ENCODE peak calls at places on chromosomes 3 and 15, in nine cellular contexts. Q is GM12878, A is A549, S is HepG2, V is GM23338, E is K562, T is Panc1, F is HCT116, R is SK-N-SH. G is an unnamed sample.
A peak's percentile ranks its signal among the peaks of the same experiment; 100 is the strongest.

GRCh38 chr3:30003741-30004140 is 602.7 kb upstream of the TGFBR2 start:
- DNase-seq in Q (no peak), A (no peak), S (no peak), V (no peak), E (no peak), T (no peak), F (no peak), R (no peak), G (no peak)

GRCh38 chr15:78207641-78208340 is 26.6 kb downstream of the ACSBG1 start:
- DNase-seq in Q (no peak), A (no peak), S (no peak), V (no peak), E (no peak), T (no peak), F (no peak), R (no peak), G (no peak)

GRCh38 chr15:33279613-33280205 is 31.1 kb upstream of the RYR3 start:
- DNase-seq in Q (no peak), A (peak; percentile 63), S (no peak), V (peak; percentile 4), E (no peak), T (no peak), F (no peak), R (no peak), G (no peak)

GRCh38 chr3:13483286-13483685 is 3.2 kb downstream of the HDAC11 start:
- DNase-seq in Q (no peak), A (no peak), S (no peak), V (no peak), E (peak; percentile 23), T (no peak), F (no peak), R (no peak), G (no peak)

GRCh38 chr3:101695779-101696372 is 9.4 kb upstream of the RPL24 start:
- DNase-seq in Q (no peak), A (peak; percentile 72), S (peak; percentile 67), V (peak; percentile 91), E (no peak), T (no peak), F (peak; percentile 61), R (peak; percentile 33), G (peak; percentile 51)

GRCh38 chr3:128402998-128403397 is 63.7 kb downstream of the DNAJB8 start:
- DNase-seq in Q (no peak), A (no peak), S (no peak), V (no peak), E (no peak), T (no peak), F (no peak), R (no peak), G (no peak)

GRCh38 chr15:91049378-91050127 is 27.2 kb upstream of the VPS33B start:
- DNase-seq in Q (peak; percentile 12), A (peak; percentile 81), S (peak; percentile 70), V (peak; percentile 72), E (peak; percentile 63), T (peak; percentile 68), F (peak; percentile 73), R (peak; percentile 64), G (peak; percentile 77)

GRCh38 chr3:41688595-41689380 is 273.1 kb downstream of the ULK4 start:
- DNase-seq in Q (no peak), A (peak; percentile 45), S (peak; percentile 31), V (no peak), E (no peak), T (no peak), F (no peak), R (no peak), G (no peak)

GRCh38 chr15:32855942-32856341 is 138.1 kb downstream of the GREM1 start:
- DNase-seq in Q (no peak), A (peak; percentile 93), S (peak; percentile 81), V (peak; percentile 44), E (no peak), T (no peak), F (peak; percentile 45), R (no peak), G (no peak)

GRCh38 chr15:68982002-68982401 is 32.5 kb upstream of the NOX5 start:
- DNase-seq in Q (no peak), A (no peak), S (no peak), V (no peak), E (no peak), T (no peak), F (no peak), R (no peak), G (no peak)
- TF ChIP-seq REST in Q (no peak), A (no peak), S (no peak), V (no peak), E (no peak), T (no peak), F (no peak), R (no peak), G (no peak)

GRCh38 chr3:119146578-119147375 is 812 bp downstream of the TEX55 start:
- DNase-seq in Q (no peak), A (no peak), S (no peak), V (no peak), E (no peak), T (no peak), F (no peak), R (no peak), G (no peak)

GRCh38 chr3:119147494-119147893 is 1.5 kb downstream of the TEX55 start:
- DNase-seq in Q (no peak), A (no peak), S (no peak), V (no peak), E (no peak), T (no peak), F (no peak), R (no peak), G (no peak)

GRCh38 chr3:119148493-119149180 is 2.7 kb downstream of the TEX55 start:
- DNase-seq in Q (no peak), A (peak; percentile 61), S (no peak), V (no peak), E (no peak), T (no peak), F (no peak), R (no peak), G (no peak)

GRCh38 chr3:119145128-119145499 is 851 bp upstream of the TEX55 start:
- DNase-seq in Q (no peak), A (no peak), S (no peak), V (no peak), E (no peak), T (no peak), F (no peak), R (no peak), G (no peak)

DNA sequence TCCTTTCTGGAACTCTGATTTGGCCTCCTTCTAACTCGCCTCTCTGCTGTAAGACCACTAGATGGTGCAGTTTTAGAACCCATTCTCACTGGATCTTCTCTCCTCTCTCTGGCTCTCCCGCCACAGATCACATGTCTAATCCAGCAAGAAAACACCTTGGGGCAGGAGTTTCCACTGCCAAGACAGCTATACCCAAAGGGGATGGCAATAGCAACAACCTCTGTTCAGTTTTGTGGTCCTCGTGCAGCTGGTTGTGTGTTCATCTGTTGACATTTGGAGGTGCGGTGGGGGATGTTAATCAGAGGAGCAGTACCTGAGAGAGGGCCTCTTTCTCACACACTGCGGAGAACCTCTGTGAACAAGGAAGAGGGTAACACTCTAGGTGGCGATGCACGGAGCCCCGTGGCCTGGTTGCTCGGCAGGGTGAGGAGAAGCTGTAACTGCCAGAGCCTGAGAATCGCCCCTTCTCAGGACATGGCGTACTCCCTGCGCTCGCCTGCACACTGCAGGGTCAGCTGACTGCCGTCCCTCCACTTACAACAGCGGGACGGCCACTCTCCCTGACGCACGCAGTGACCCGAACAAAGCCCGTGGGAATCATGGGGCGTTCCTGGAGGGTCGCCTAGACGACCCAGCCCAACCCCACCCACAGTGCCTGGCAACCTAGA is at the start of gene TEX55:
- DNase-seq in Q (no peak), A (peak; percentile 77), S (peak; percentile 30), V (peak; percentile 83), E (peak; percentile 36), T (no peak), F (peak; percentile 10), R (peak; percentile 69), G (peak; percentile 3)
- TF ChIP-seq REST in Q (no peak), A (no peak), S (no peak), V (no peak), E (no peak), T (no peak), F (no peak), R (no peak), G (no peak)

GRCh38 chr15:40456738-40457137 is 14.0 kb upstream of the CHST14 start:
- DNase-seq in Q (no peak), A (no peak), S (no peak), V (no peak), E (no peak), T (no peak), F (no peak), R (no peak), G (no peak)

GRCh38 chr15:40458495-40459371 is 12.1 kb upstream of the CHST14 start:
- DNase-seq in Q (no peak), A (no peak), S (no peak), V (no peak), E (no peak), T (no peak), F (no peak), R (no peak), G (no peak)

GRCh38 chr15:40459391-40460015 is 11.3 kb upstream of the CHST14 start:
- DNase-seq in Q (no peak), A (no peak), S (no peak), V (no peak), E (no peak), T (no peak), F (no peak), R (no peak), G (no peak)

GRCh38 chr15:40454904-40455391 is 14.2 kb downstream of the BAHD1 start:
- DNase-seq in Q (no peak), A (no peak), S (no peak), V (no peak), E (peak; percentile 35), T (no peak), F (no peak), R (no peak), G (no peak)

DNA sequence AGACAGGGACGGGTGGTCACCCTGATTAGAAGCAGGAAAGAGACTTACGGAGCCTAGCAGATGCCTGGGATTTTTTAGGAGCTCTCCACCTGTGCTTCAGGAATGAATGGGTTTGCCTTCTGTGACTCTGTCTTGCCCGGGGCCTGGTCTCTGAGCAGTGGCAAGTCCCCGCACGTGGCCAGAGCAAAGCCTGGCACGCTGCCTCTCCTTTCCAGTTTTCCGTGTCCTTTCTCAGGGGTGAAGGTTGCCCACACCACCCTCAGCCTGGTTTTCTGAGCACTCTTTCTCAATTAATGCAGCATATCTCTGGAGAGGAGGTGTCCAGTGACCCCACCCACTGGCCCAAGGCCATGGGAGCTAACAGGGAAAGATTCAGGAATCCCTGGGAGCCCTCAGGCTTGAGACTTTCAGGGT is 14.5 kb upstream of the CHST14 start:
- DNase-seq in Q (no peak), A (no peak), S (no peak), V (no peak), E (no peak), T (no peak), F (no peak), R (no peak), G (no peak)
- TF ChIP-seq REST in Q (no peak), A (no peak), S (no peak), V (no peak), E (no peak), T (no peak), F (no peak), R (no peak), G (no peak)

DNA sequence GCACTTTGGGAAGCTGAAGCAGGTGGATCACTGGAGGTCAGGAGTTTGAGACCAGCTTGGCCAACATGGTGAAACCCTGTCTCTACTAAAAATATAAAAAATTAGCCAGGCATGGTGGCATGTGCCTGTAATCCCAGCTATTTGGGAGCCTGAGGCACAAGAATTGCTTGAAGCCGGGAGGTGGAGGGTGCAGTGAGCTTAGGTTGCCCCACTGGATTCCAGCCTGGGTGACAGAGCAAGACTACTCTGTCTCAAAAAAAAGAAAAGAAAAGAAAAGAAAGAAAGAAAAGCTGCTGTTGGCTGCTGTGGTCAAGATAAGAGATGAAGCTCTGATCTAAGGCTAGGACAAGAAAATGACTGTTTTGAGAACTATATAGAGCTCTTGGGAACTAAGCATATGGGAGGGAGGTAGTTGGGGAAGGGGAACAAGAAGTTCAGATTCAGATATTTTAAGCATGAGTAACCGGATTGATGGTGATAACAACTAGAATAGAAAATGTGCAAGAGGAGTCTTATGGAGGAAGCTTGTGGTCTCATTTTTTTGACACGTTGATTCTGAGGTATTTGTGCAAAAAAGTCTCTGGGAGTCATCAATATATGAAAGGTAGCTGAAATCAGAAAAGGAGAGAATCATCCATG is 25.7 kb downstream of the DNAH12 start:
- DNase-seq in Q (no peak), A (no peak), S (no peak), V (no peak), E (no peak), T (no peak), F (peak; percentile 1), R (no peak), G (no peak)
- TF ChIP-seq REST in Q (no peak), A (no peak), S (no peak), V (no peak), E (no peak), T (no peak), F (no peak), R (no peak), G (no peak)

G was measured in HL-60.